ENCODE peak calls at places on chromosomes 1 and 21, in five cellular contexts. One of them, this sample, is unnamed.

GRCh38 chr1:228035844-228036243 is 29.0 kb downstream of the WNT3A start:
- DNase-seq in AG04450: no peak
- DNase-seq in colonic mucosa: no peak
- DNase-seq in neural progenitor cell: peak
- DNase-seq in upper lobe of right lung: peak
- DNase-seq in this sample: no peak

GRCh38 chr1:74822851-74823443 is 90.0 kb downstream of the TYW3 start:
- DNase-seq in AG04450: no peak
- DNase-seq in colonic mucosa: no peak
- DNase-seq in neural progenitor cell: no peak
- DNase-seq in upper lobe of right lung: no peak
- DNase-seq in this sample: no peak

GRCh38 chr1:226417350-226417749 is 9.5 kb upstream of the PARP1 start:
- DNase-seq in AG04450: no peak
- DNase-seq in colonic mucosa: no peak
- DNase-seq in neural progenitor cell: no peak
- DNase-seq in upper lobe of right lung: no peak
- DNase-seq in this sample: no peak

GRCh38 chr1:66364578-66365391 is 169.2 kb upstream of the SGIP1 start:
- DNase-seq in AG04450: no peak
- DNase-seq in colonic mucosa: no peak
- DNase-seq in neural progenitor cell: no peak
- DNase-seq in upper lobe of right lung: no peak
- DNase-seq in this sample: no peak

GRCh38 chr1:113928129-113928949 is 785 bp upstream of the HIPK1 start:
- DNase-seq in AG04450: no peak
- DNase-seq in colonic mucosa: no peak
- DNase-seq in neural progenitor cell: no peak
- DNase-seq in upper lobe of right lung: no peak
- DNase-seq in this sample: no peak

GRCh38 chr1:3003941-3004270 is 17.4 kb upstream of the ACTRT2 start:
- DNase-seq in AG04450: no peak
- DNase-seq in colonic mucosa: no peak
- DNase-seq in neural progenitor cell: no peak
- DNase-seq in upper lobe of right lung: no peak
- DNase-seq in this sample: no peak

GRCh38 chr1:248114890-248115289 is 19.9 kb downstream of the OR2L13 start:
- DNase-seq in AG04450: no peak
- DNase-seq in colonic mucosa: no peak
- DNase-seq in neural progenitor cell: no peak
- DNase-seq in upper lobe of right lung: no peak
- DNase-seq in this sample: no peak

GRCh38 chr21:45997495-45998275 is 16.1 kb downstream of the COL6A1 start:
- DNase-seq in AG04450: no peak
- DNase-seq in colonic mucosa: peak
- DNase-seq in neural progenitor cell: no peak
- DNase-seq in upper lobe of right lung: no peak
- DNase-seq in this sample: peak

GRCh38 chr1:184409011-184409410 is 22.2 kb downstream of the C1orf21 start:
- DNase-seq in AG04450: no peak
- DNase-seq in colonic mucosa: no peak
- DNase-seq in neural progenitor cell: no peak
- DNase-seq in upper lobe of right lung: no peak
- DNase-seq in this sample: no peak

GRCh38 chr1:118981436-118981835 is 6.7 kb downstream of the TBX15 start:
- DNase-seq in AG04450: no peak
- DNase-seq in colonic mucosa: no peak
- DNase-seq in neural progenitor cell: no peak
- DNase-seq in upper lobe of right lung: no peak
- DNase-seq in this sample: no peak

GRCh38 chr1:27026621-27027574 is 14.2 kb upstream of the TENT5B start:
- DNase-seq in AG04450: no peak
- DNase-seq in colonic mucosa: peak
- DNase-seq in neural progenitor cell: peak
- DNase-seq in upper lobe of right lung: peak
- DNase-seq in this sample: peak

GRCh38 chr1:1402081-1402900 is 3.2 kb upstream of the CCNL2 start:
- DNase-seq in AG04450: peak
- DNase-seq in colonic mucosa: peak
- DNase-seq in neural progenitor cell: peak
- DNase-seq in upper lobe of right lung: no peak
- DNase-seq in this sample: no peak

GRCh38 chr1:97084566-97084965 is 363.0 kb downstream of the PTBP2 start:
- DNase-seq in AG04450: no peak
- DNase-seq in colonic mucosa: no peak
- DNase-seq in neural progenitor cell: no peak
- DNase-seq in upper lobe of right lung: no peak
- DNase-seq in this sample: no peak

GRCh38 chr1:42335050-42335808 is at the start of gene FOXJ3:
- DNase-seq in AG04450: peak
- DNase-seq in colonic mucosa: peak
- DNase-seq in neural progenitor cell: peak
- DNase-seq in upper lobe of right lung: peak
- DNase-seq in this sample: peak

GRCh38 chr1:63522891-63523728 is at the start of the genes EFCAB7 and ITGB3BP:
- DNase-seq in AG04450: peak
- DNase-seq in colonic mucosa: peak
- DNase-seq in neural progenitor cell: peak
- DNase-seq in upper lobe of right lung: peak
- DNase-seq in this sample: peak

DNA sequence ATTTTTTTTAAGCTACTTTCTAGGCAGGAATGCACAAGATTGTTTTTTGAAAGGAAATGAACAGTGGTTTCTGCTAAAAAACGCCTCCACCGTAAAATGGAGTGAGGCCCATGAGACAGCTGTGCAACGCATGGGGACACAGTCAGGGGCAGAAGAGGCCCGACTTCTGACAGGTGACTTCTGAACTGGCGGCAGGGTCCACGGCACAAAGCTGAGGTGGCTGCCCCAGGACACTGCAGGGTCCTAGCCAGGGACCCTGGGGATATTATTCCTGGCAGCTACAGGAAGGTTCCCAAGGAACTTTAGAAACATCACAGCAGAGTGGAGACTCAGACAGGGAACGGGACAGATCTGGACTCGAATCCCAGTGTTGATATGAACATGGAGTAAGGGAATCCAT is 75.1 kb downstream of the SIM2 start:
- DNase-seq in AG04450: no peak
- DNase-seq in colonic mucosa: no peak
- DNase-seq in neural progenitor cell: no peak
- DNase-seq in upper lobe of right lung: no peak
- DNase-seq in this sample: peak
- TF ChIP-seq CTCF in AG04450: no peak
- TF ChIP-seq CTCF in colonic mucosa: no peak
- TF ChIP-seq CTCF in neural progenitor cell: no peak
- TF ChIP-seq CTCF in upper lobe of right lung: no peak
- TF ChIP-seq CTCF in this sample: no peak

DNA sequence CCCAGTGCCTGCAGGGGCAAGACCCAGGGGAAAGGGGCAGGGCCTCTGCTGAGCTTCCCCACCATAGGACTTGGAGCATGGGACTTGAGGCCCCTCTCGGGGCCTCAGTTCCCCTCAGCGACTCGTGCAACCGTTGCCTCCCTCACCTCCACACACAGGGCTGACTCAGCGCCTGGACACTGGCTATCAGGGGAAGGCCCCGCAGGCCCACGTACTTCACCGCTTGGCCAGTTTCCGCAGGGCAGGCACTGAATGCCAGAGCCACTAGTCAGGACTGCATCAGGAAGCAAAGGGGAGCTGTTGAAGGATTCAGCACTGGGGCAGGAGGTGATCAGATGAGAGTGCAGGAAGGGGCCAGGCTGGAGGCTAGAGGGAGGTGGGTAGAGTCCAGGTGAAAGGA is 15.5 kb upstream of the FAM131C start:
- DNase-seq in AG04450: peak
- DNase-seq in colonic mucosa: no peak
- DNase-seq in neural progenitor cell: no peak
- DNase-seq in upper lobe of right lung: no peak
- DNase-seq in this sample: no peak
- TF ChIP-seq CTCF in AG04450: no peak
- TF ChIP-seq CTCF in colonic mucosa: no peak
- TF ChIP-seq CTCF in neural progenitor cell: no peak
- TF ChIP-seq CTCF in upper lobe of right lung: no peak
- TF ChIP-seq CTCF in this sample: no peak

GRCh38 chr1:37697737-37698136 is 5.4 kb downstream of the CDCA8 start:
- DNase-seq in AG04450: no peak
- DNase-seq in colonic mucosa: no peak
- DNase-seq in neural progenitor cell: no peak
- DNase-seq in upper lobe of right lung: no peak
- DNase-seq in this sample: no peak

GRCh38 chr1:37697090-37697489 is 4.8 kb downstream of the CDCA8 start:
- DNase-seq in AG04450: no peak
- DNase-seq in colonic mucosa: peak
- DNase-seq in neural progenitor cell: no peak
- DNase-seq in upper lobe of right lung: no peak
- DNase-seq in this sample: no peak

GRCh38 chr1:37692834-37693175 is 489 bp downstream of the CDCA8 start:
- DNase-seq in AG04450: no peak
- DNase-seq in colonic mucosa: no peak
- DNase-seq in neural progenitor cell: no peak
- DNase-seq in upper lobe of right lung: no peak
- DNase-seq in this sample: no peak

GRCh38 chr1:37691497-37692077 is 729 bp upstream of the CDCA8 start:
- DNase-seq in AG04450: no peak
- DNase-seq in colonic mucosa: peak
- DNase-seq in neural progenitor cell: peak
- DNase-seq in upper lobe of right lung: peak
- DNase-seq in this sample: peak

DNA sequence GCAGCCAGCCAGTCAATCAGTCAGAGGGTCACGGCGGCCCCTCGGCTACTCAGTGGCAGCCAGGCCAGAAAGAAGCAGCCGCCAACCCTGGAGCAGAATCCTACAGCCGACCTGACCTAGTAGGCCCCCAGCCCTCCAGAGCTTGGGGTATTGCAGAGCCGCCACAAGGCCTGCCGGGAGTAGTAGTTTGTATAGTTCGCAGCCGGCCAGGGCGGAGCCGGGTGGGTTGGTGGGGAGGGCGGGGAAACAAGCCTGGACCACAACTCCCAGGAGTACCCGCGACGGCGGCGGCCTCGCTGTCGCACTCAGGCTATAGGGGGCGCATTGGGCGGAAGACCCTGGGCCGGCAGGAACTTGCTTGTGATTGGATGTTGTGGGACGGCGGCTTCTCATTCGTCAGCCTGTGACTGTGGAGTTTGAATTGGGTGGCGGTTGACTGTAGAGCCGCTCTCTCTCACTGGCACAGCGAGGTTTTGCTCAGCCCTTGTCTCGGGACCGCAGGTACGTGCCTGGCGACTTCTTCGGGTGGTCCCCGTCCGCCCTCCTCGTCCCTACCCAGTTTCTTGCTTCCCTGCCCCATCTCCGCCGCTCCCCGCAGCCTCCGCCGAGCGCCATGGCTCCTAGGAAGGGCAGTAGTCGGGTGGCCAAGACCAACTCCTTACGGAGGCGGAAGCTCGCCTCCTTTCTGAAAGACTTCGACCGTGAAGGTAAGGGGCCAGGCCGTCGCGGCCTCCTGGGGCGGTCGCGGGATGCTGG is at the start of gene CDCA8:
- DNase-seq in AG04450: peak
- DNase-seq in colonic mucosa: peak
- DNase-seq in neural progenitor cell: peak
- DNase-seq in upper lobe of right lung: peak
- DNase-seq in this sample: peak
- TF ChIP-seq CTCF in AG04450: peak
- TF ChIP-seq CTCF in colonic mucosa: peak
- TF ChIP-seq CTCF in neural progenitor cell: peak
- TF ChIP-seq CTCF in upper lobe of right lung: peak
- TF ChIP-seq CTCF in this sample: peak

GRCh38 chr1:230976825-230977747 is 1.6 kb downstream of the TTC13 start:
- DNase-seq in AG04450: no peak
- DNase-seq in colonic mucosa: peak
- DNase-seq in neural progenitor cell: no peak
- DNase-seq in upper lobe of right lung: no peak
- DNase-seq in this sample: no peak

GRCh38 chr1:230979389-230979716 is 459 bp downstream of the ARV1 start:
- DNase-seq in AG04450: no peak
- DNase-seq in colonic mucosa: no peak
- DNase-seq in neural progenitor cell: no peak
- DNase-seq in upper lobe of right lung: no peak
- DNase-seq in this sample: no peak

GRCh38 chr1:230979952-230980351 is 1.1 kb downstream of the ARV1 start:
- DNase-seq in AG04450: no peak
- DNase-seq in colonic mucosa: no peak
- DNase-seq in neural progenitor cell: no peak
- DNase-seq in upper lobe of right lung: no peak
- DNase-seq in this sample: no peak

GRCh38 chr1:230977781-230978490 is 725 bp downstream of the TTC13 start:
- DNase-seq in AG04450: no peak
- DNase-seq in colonic mucosa: peak
- DNase-seq in neural progenitor cell: peak
- DNase-seq in upper lobe of right lung: peak
- DNase-seq in this sample: no peak

GRCh38 chr1:230978491-230979388 is at the start of the genes ARV1 and TTC13:
- DNase-seq in AG04450: peak
- DNase-seq in colonic mucosa: peak
- DNase-seq in neural progenitor cell: peak
- DNase-seq in upper lobe of right lung: peak
- DNase-seq in this sample: peak
- TF ChIP-seq CTCF in AG04450: peak
- TF ChIP-seq CTCF in colonic mucosa: peak
- TF ChIP-seq CTCF in neural progenitor cell: peak
- TF ChIP-seq CTCF in upper lobe of right lung: peak
- TF ChIP-seq CTCF in this sample: peak

GRCh38 chr1:234978397-234979291 is 150.0 kb downstream of the TOMM20 start:
- DNase-seq in AG04450: no peak
- DNase-seq in colonic mucosa: peak
- DNase-seq in neural progenitor cell: no peak
- DNase-seq in upper lobe of right lung: peak
- DNase-seq in this sample: no peak
- TF ChIP-seq CTCF in AG04450: peak
- TF ChIP-seq CTCF in colonic mucosa: no peak
- TF ChIP-seq CTCF in neural progenitor cell: peak
- TF ChIP-seq CTCF in upper lobe of right lung: no peak
- TF ChIP-seq CTCF in this sample: no peak

GRCh38 chr1:218996362-218996761 is 177.3 kb upstream of the LYPLAL1 start:
- DNase-seq in AG04450: no peak
- DNase-seq in colonic mucosa: no peak
- DNase-seq in neural progenitor cell: no peak
- DNase-seq in upper lobe of right lung: no peak
- DNase-seq in this sample: no peak
- TF ChIP-seq CTCF in AG04450: no peak
- TF ChIP-seq CTCF in colonic mucosa: no peak
- TF ChIP-seq CTCF in neural progenitor cell: peak
- TF ChIP-seq CTCF in upper lobe of right lung: peak
- TF ChIP-seq CTCF in this sample: no peak

This sample was measured in coronary artery.